ENCODE peak calls at places on chromosomes 4 and X, in four cellular contexts. Z, K, T and Q are unnamed samples.

GRCh38 chr4:183798921-183799307 is 106.2 kb upstream of the STOX2 start:
- DNase-seq in Z (no peak), K (no peak), T (no peak), Q (no peak)

GRCh38 chrX:24491741-24492140 is 26.7 kb downstream of the PDK3 start:
- DNase-seq in Z (no peak), K (peak), T (no peak), Q (no peak)

GRCh38 chr4:102350634-102351033 is 5.4 kb upstream of the SLC39A8 start:
- DNase-seq in Z (no peak), K (no peak), T (no peak), Q (no peak)

GRCh38 chrX:74536142-74537010 is 78.0 kb downstream of the RLIM start:
- DNase-seq in Z (peak), K (peak), T (peak), Q (peak)

GRCh38 chr4:160034501-160034900 is 931.6 kb downstream of the RAPGEF2 start:
- DNase-seq in Z (no peak), K (no peak), T (no peak), Q (no peak)

GRCh38 chrX:45126158-45126557 is 74.5 kb downstream of the DIPK2B start:
- DNase-seq in Z (no peak), K (no peak), T (no peak), Q (no peak)

GRCh38 chrX:7242613-7243012 is 94.7 kb upstream of the PUDP start:
- DNase-seq in Z (no peak), K (no peak), T (no peak), Q (no peak)

GRCh38 chr4:183186803-183187202 is 87.7 kb downstream of the WWC2 start:
- DNase-seq in Z (no peak), K (no peak), T (no peak), Q (no peak)

GRCh38 chr4:115927382-115927781 is 814.0 kb upstream of the NDST4 start:
- DNase-seq in Z (no peak), K (no peak), T (no peak), Q (no peak)

GRCh38 chr4:153233761-153234371 is 29.6 kb downstream of the TRIM2 start:
- DNase-seq in Z (no peak), K (no peak), T (peak), Q (no peak)

GRCh38 chr4:6115342-6115741 is 85.0 kb downstream of the JAKMIP1 start:
- DNase-seq in Z (no peak), K (no peak), T (no peak), Q (no peak)

GRCh38 chr4:108272046-108272445 is 103.3 kb upstream of the LEF1 start:
- DNase-seq in Z (no peak), K (no peak), T (no peak), Q (no peak)

GRCh38 chrX:31123335-31123734 is 51.5 kb upstream of the FTHL17 start:
- DNase-seq in Z (no peak), K (no peak), T (no peak), Q (no peak)

GRCh38 chr4:137640838-137641158 is 108.5 kb upstream of the PCDH18 start:
- DNase-seq in Z (no peak), K (no peak), T (no peak), Q (no peak)

GRCh38 chrX:49165901-49166881 is 3.6 kb downstream of the MAGIX start:
- DNase-seq in Z (no peak), K (peak), T (peak), Q (peak)

GRCh38 chrX:150032742-150033141 is 94.5 kb upstream of the EOLA2 start:
- DNase-seq in Z (no peak), K (no peak), T (peak), Q (no peak)

GRCh38 chr4:139785356-139785755 is 119.7 kb downstream of the MGST2 start:
- DNase-seq in Z (no peak), K (no peak), T (no peak), Q (no peak)

GRCh38 chrX:40104649-40105015 is 6.9 kb upstream of the BCOR start:
- DNase-seq in Z (no peak), K (no peak), T (peak), Q (peak)

GRCh38 chr4:153371835-153372234 is 27.3 kb downstream of the MND1 start:
- DNase-seq in Z (no peak), K (no peak), T (no peak), Q (no peak)

GRCh38 chrX:19513383-19513782 is 1.9 kb downstream of the MAP3K15 start:
- DNase-seq in Z (no peak), K (no peak), T (peak), Q (no peak)

GRCh38 chrX:28586891-28587635 is at the start of gene IL1RAPL1:
- DNase-seq in Z (no peak), K (no peak), T (peak), Q (no peak)

GRCh38 chr4:169668069-169668721 is 47.8 kb downstream of the CLCN3 start:
- DNase-seq in Z (no peak), K (no peak), T (no peak), Q (no peak)

GRCh38 chr4:148749403-148749802 is 307.2 kb upstream of the NR3C2 start:
- DNase-seq in Z (no peak), K (no peak), T (no peak), Q (no peak)

GRCh38 chr4:164446516-164446915 is 307.4 kb upstream of the SMIM31 start:
- DNase-seq in Z (no peak), K (no peak), T (no peak), Q (no peak)

GRCh38 chr4:157804986-157805385 is 367.8 kb downstream of the GASK1B start:
- DNase-seq in Z (no peak), K (no peak), T (peak), Q (no peak)

GRCh38 chr4:3079694-3080123 is 5.2 kb downstream of the HTT start:
- DNase-seq in Z (no peak), K (no peak), T (no peak), Q (no peak)

GRCh38 chrX:17580529-17581155 is 156.7 kb upstream of the SCML1 start:
- DNase-seq in Z (no peak), K (no peak), T (peak), Q (no peak)

GRCh38 chrX:130539721-130540321 is 138.0 kb downstream of the RBMX2 start:
- DNase-seq in Z (no peak), K (peak), T (peak), Q (peak)

GRCh38 chr4:182242793-182243192 is 409 bp upstream of the TENM3 start:
- DNase-seq in Z (no peak), K (no peak), T (peak), Q (no peak)

GRCh38 chr4:80336582-80336981 is 1.1 kb downstream of the CFAP299 start:
- DNase-seq in Z (no peak), K (peak), T (peak), Q (no peak)

GRCh38 chr4:89299153-89299789 is 8.3 kb downstream of the GPRIN3 start:
- DNase-seq in Z (no peak), K (no peak), T (no peak), Q (no peak)

GRCh38 chr4:23360718-23361117 is 529.1 kb downstream of the PPARGC1A start:
- DNase-seq in Z (no peak), K (no peak), T (no peak), Q (no peak)

GRCh38 chr4:105329081-105329480 is 144.8 kb downstream of the PPA2 start:
- DNase-seq in Z (no peak), K (no peak), T (no peak), Q (no peak)

GRCh38 chrX:649166-649565 is 18.6 kb downstream of the SHOX start:
- DNase-seq in Z (no peak), K (no peak), T (no peak), Q (no peak)

GRCh38 chrX:149522914-149523313 is 17.8 kb upstream of the IDS start:
- DNase-seq in Z (no peak), K (no peak), T (no peak), Q (no peak)

DNA sequence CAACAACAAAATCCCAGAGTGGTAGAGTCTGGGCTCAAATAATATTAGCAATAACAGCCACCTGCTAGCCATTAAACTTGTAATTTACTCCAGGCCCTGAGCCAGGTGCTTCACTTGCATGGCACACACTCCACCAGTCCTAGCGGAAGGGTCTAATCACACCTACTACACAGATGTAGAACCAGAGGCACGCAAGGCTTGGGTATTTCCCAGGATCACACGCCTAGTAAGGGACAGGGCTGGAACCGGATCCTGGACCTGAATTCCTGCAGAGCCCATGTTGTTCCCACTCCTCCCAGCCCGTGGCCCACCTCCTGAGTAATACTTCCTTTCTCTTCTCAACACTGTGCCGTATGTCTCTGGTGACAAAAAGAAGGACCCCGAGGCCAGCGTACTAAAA is 5.7 kb downstream of the MAGEA1 start:
- DNase-seq in Z (no peak), K (no peak), T (no peak), Q (no peak)
- TF ChIP-seq CTCF in Z (no peak), K (no peak), T (no peak), Q (no peak)

GRCh38 chr4:22241415-22241814 is 274.5 kb downstream of the ADGRA3 start:
- DNase-seq in Z (no peak), K (no peak), T (no peak), Q (no peak)

GRCh38 chr4:22237155-22237751 is 278.6 kb downstream of the ADGRA3 start:
- DNase-seq in Z (no peak), K (peak), T (no peak), Q (peak)

GRCh38 chr4:22237846-22238513 is 277.9 kb downstream of the ADGRA3 start:
- DNase-seq in Z (no peak), K (no peak), T (no peak), Q (no peak)

GRCh38 chr4:22240814-22241213 is 275.1 kb downstream of the ADGRA3 start:
- DNase-seq in Z (no peak), K (no peak), T (no peak), Q (no peak)

GRCh38 chr4:22238742-22239141 is 277.1 kb downstream of the ADGRA3 start:
- DNase-seq in Z (no peak), K (peak), T (peak), Q (no peak)
- TF ChIP-seq CTCF in Z (no peak), K (peak), T (no peak), Q (no peak)

DNA sequence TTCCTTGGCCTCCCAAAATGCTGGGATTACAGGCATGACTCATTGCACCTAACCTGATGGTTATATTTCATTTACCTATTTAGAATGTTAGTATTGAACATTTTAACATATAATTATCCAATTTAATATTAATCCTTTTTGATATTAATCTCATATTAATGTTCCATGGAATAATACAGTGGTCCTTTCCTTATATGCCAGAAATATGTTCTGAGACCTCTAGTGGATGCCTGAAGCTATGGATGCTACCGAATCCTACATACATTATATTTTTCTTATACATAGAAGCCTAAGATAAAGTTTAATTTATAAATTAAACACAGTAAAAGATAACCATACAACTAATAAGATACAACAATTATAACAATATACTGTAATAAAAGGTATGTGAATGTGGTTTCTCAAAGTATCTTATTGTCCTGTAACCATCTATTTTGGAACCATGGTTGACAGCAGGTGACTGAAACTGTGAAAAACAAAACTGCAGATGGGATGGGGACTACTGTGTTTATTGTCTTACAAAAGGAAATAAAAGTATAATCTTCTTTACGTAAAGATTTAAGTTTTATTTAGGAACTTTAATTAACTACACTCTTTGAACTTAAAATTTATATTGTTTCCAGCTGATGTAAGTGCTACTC is 431.4 kb downstream of the GRID2 start:
- DNase-seq in Z (no peak), K (no peak), T (no peak), Q (no peak)
- TF ChIP-seq CTCF in Z (no peak), K (peak), T (no peak), Q (no peak)

DNA sequence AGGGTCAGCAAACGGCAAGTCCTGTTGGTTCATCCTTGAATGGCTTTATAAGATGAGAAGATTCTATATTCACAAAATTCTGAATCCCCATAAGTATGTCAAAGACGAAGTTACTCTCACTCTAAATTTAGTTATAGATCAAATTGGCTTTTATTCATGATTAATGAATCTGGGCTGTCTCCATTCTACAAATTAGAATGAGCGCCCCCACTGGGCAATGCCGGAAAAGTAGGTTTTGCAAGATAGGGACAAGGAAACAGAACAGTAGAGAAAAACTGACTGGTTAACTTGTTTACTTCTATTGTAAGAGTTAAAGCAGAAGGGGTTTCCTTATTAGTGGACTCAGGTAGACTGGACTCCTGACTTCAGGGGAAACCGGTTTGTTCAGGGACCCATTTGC is 100.3 kb downstream of the F11 start:
- DNase-seq in Z (no peak), K (no peak), T (no peak), Q (no peak)
- TF ChIP-seq CTCF in Z (no peak), K (peak), T (no peak), Q (no peak)

DNA sequence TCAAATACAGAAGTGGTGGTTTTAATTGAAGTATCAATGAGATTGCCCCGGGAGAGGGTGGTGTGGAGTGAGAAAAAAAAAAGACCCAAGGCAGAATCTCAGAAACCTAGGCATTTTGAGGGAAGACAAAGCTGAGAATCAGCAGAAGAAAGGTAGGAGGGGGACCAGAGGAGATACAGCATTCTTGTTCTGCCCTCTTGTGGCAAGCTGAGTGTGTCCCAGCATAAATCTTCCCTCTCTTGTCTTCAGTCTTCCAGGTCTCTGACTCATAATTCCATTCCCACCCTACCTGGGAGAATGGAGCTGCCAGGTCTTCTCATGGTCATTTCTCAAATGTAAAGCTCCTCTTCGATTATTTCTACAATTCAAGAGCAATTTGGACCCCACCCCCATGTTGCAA is 32.7 kb upstream of the MAGED1 start:
- DNase-seq in Z (no peak), K (peak), T (peak), Q (no peak)
- TF ChIP-seq CTCF in Z (no peak), K (peak), T (peak), Q (peak)

GRCh38 chrX:120380699-120381098 is 18.8 kb downstream of the ATP1B4 start:
- DNase-seq in Z (no peak), K (peak), T (peak), Q (no peak)
- TF ChIP-seq CTCF in Z (no peak), K (peak), T (peak), Q (no peak)

DNA sequence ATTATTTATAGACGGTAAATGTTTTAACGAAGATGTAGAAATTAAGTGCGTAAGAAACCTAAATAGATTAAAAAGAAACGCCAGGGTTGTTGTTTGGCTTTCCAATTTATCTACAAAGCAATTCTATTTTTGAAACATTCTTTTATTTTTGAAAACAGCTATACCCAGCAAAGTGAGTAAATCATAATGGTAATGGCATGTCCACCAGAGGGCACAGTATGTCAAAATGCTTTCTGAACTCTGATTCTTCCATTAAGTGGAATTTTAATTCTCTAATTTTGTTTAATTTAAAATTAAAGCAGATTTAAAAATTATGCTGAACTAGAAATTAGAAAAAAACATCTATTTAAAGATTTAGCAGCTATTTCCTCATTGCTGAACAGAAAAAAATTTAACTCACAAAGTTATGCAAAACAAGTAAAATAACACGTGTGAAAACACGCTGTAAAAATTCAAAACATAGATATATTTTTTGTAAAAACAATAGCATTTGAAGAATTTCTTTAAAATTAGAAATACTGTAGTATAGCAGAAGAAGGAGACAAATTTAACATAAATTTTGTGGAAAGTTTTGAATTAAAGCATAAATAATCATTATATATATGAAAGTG is 26.5 kb downstream of the RASSF6 start:
- DNase-seq in Z (no peak), K (no peak), T (peak), Q (no peak)
- TF ChIP-seq CTCF in Z (peak), K (peak), T (peak), Q (peak)

GRCh38 chr4:10260777-10261176 is 144.2 kb upstream of the WDR1 start:
- DNase-seq in Z (no peak), K (peak), T (no peak), Q (no peak)
- TF ChIP-seq CTCF in Z (no peak), K (no peak), T (no peak), Q (no peak)

DNA sequence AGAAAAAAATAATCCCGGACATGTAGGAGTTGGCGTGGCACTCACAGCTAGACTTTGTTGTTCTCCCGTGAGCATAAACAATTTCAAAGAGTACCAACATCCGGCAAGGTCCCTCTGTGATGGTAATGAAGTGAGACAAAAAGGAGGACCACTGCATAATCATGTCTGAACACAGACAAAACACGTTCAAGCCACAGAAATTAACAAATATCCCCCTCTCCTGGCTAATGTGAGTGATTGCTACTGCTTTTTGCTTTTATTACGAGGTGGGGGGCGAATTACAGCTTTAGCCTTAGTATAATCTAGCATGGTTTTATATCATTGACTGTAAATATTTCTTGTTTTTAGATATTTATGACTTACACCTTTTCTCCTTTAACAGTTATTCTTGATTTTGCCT is 118.5 kb downstream of the PLS3 start:
- DNase-seq in Z (no peak), K (no peak), T (peak), Q (no peak)
- TF ChIP-seq CTCF in Z (peak), K (peak), T (peak), Q (peak)